ENCODE peak calls at places on chromosomes 5 and 9, in five cellular contexts. One of them, this sample, is unnamed.

GRCh38 chr5:137376127-137376526 is 123.0 kb downstream of the SPOCK1 start:
- DNase-seq in upper lobe of left lung: peak
- DNase-seq in neuronal stem cell: no peak
- DNase-seq in CD8-positive, alpha-beta memory T cell: no peak
- DNase-seq in mammary epithelial cell: no peak
- DNase-seq in this sample: no peak

GRCh38 chr5:143593723-143594122 is 190.2 kb upstream of the NR3C1 start:
- DNase-seq in upper lobe of left lung: no peak
- DNase-seq in neuronal stem cell: no peak
- DNase-seq in CD8-positive, alpha-beta memory T cell: no peak
- DNase-seq in mammary epithelial cell: no peak
- DNase-seq in this sample: no peak

GRCh38 chr9:121169094-121169601 is 32.5 kb downstream of the RAB14 start:
- DNase-seq in upper lobe of left lung: peak
- DNase-seq in neuronal stem cell: no peak
- DNase-seq in CD8-positive, alpha-beta memory T cell: no peak
- DNase-seq in mammary epithelial cell: no peak
- DNase-seq in this sample: peak

GRCh38 chr5:1505506-1506241 is 18.1 kb downstream of the LPCAT1 start:
- DNase-seq in upper lobe of left lung: no peak
- DNase-seq in neuronal stem cell: no peak
- DNase-seq in CD8-positive, alpha-beta memory T cell: peak
- DNase-seq in mammary epithelial cell: no peak
- DNase-seq in this sample: no peak

GRCh38 chr9:127835930-127836586 is 18.4 kb downstream of the ENG start:
- DNase-seq in upper lobe of left lung: peak
- DNase-seq in neuronal stem cell: no peak
- DNase-seq in CD8-positive, alpha-beta memory T cell: no peak
- DNase-seq in mammary epithelial cell: no peak
- DNase-seq in this sample: peak

GRCh38 chr5:177194278-177194677 is 60.7 kb downstream of the NSD1 start:
- DNase-seq in upper lobe of left lung: no peak
- DNase-seq in neuronal stem cell: no peak
- DNase-seq in CD8-positive, alpha-beta memory T cell: no peak
- DNase-seq in mammary epithelial cell: peak
- DNase-seq in this sample: peak

GRCh38 chr5:141634162-141634561 is 2.5 kb downstream of the HDAC3 start:
- DNase-seq in upper lobe of left lung: no peak
- DNase-seq in neuronal stem cell: no peak
- DNase-seq in CD8-positive, alpha-beta memory T cell: no peak
- DNase-seq in mammary epithelial cell: no peak
- DNase-seq in this sample: no peak

GRCh38 chr5:3893975-3894374 is 298.3 kb downstream of the IRX1 start:
- DNase-seq in upper lobe of left lung: no peak
- DNase-seq in neuronal stem cell: no peak
- DNase-seq in CD8-positive, alpha-beta memory T cell: no peak
- DNase-seq in mammary epithelial cell: no peak
- DNase-seq in this sample: no peak

GRCh38 chr9:106983346-106983745 is 120.4 kb downstream of the ZNF462 start:
- DNase-seq in upper lobe of left lung: no peak
- DNase-seq in neuronal stem cell: no peak
- DNase-seq in CD8-positive, alpha-beta memory T cell: no peak
- DNase-seq in mammary epithelial cell: no peak
- DNase-seq in this sample: no peak

GRCh38 chr9:127825319-127826051 is 22.8 kb downstream of the FPGS start:
- DNase-seq in upper lobe of left lung: peak
- DNase-seq in neuronal stem cell: peak
- DNase-seq in CD8-positive, alpha-beta memory T cell: no peak
- DNase-seq in mammary epithelial cell: no peak
- DNase-seq in this sample: no peak

GRCh38 chr5:73482383-73483193 is 15.7 kb upstream of the BTF3 start:
- DNase-seq in upper lobe of left lung: no peak
- DNase-seq in neuronal stem cell: no peak
- DNase-seq in CD8-positive, alpha-beta memory T cell: no peak
- DNase-seq in mammary epithelial cell: no peak
- DNase-seq in this sample: peak

GRCh38 chr5:170540276-170540675 is 36.5 kb downstream of the KCNIP1 start:
- DNase-seq in upper lobe of left lung: no peak
- DNase-seq in neuronal stem cell: no peak
- DNase-seq in CD8-positive, alpha-beta memory T cell: no peak
- DNase-seq in mammary epithelial cell: no peak
- DNase-seq in this sample: no peak

GRCh38 chr5:140148508-140148907 is 22.8 kb downstream of the IGIP start:
- DNase-seq in upper lobe of left lung: no peak
- DNase-seq in neuronal stem cell: no peak
- DNase-seq in CD8-positive, alpha-beta memory T cell: no peak
- DNase-seq in mammary epithelial cell: no peak
- DNase-seq in this sample: peak

GRCh38 chr5:132746592-132747063 is 598 bp upstream of the CCNI2 start:
- DNase-seq in upper lobe of left lung: peak
- DNase-seq in neuronal stem cell: no peak
- DNase-seq in CD8-positive, alpha-beta memory T cell: no peak
- DNase-seq in mammary epithelial cell: no peak
- DNase-seq in this sample: peak

DNA sequence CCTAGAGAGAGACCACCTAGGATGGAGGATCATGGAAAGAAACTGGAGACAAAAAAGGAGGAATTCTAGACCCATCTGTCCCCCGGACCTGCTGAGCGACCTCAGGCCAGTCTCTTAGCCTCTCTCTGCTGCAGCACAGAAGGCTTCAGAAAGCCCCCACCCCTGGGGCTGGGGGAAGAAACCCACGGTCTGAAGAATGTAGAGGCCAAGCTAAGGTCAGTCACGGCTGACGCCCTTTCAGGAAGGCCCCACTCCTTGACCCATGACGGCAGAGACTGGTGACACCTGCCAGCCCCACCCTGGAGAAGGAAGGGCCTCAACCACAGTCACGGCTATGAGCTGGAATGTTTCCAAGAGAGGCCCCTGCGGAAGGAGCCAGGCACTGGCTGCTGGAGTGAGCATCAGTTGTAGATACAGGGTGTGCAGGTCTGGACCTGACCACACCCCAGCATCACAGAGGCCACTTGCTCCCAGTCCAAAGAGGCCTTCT is 120.5 kb upstream of the BOD1 start:
- DNase-seq in upper lobe of left lung: no peak
- DNase-seq in neuronal stem cell: no peak
- DNase-seq in CD8-positive, alpha-beta memory T cell: no peak
- DNase-seq in mammary epithelial cell: no peak
- DNase-seq in this sample: no peak
- H3K27ac ChIP-seq in upper lobe of left lung: no peak
- H3K27ac ChIP-seq in neuronal stem cell: no peak
- H3K27ac ChIP-seq in CD8-positive, alpha-beta memory T cell: no peak
- H3K27ac ChIP-seq in mammary epithelial cell: no peak
- H3K27ac ChIP-seq in this sample: no peak

DNA sequence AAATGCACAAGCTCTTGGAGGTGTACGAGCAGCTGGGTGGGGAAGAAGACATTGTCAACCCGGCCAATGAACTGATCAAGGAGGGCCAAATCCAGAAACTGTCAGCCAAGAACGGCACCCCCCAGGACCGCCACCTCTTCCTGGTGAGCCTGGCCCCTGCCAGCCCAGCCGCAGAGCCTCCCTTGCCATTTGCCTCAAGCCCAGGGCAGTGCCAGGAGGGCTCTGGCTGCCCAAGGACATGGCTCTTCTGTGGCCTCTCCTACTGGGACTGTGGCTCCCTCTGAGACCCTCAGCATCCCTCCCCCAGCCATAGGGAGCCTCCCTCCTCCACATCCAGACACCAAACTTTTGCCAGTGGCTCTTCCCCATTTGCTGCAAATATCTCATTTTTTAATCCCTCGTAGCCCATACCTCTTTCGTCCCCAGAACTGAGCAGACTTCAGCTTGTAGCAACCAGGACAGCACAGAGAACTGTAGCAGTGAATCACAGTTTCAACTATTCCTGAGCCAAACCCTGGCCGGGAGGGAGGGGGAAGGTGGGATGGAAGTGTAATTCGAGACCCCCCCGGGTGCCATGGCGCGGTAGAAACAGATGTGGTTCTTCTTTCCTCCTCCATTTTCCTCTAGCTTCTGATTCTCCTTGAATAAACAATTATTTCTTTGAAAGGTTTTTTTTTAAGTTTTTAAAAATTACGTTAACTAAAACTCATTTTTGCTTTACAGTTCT is 44.5 kb upstream of the SUSD3 start:
- DNase-seq in upper lobe of left lung: peak
- DNase-seq in neuronal stem cell: no peak
- DNase-seq in CD8-positive, alpha-beta memory T cell: no peak
- DNase-seq in mammary epithelial cell: no peak
- DNase-seq in this sample: no peak
- H3K27ac ChIP-seq in upper lobe of left lung: no peak
- H3K27ac ChIP-seq in neuronal stem cell: no peak
- H3K27ac ChIP-seq in CD8-positive, alpha-beta memory T cell: no peak
- H3K27ac ChIP-seq in mammary epithelial cell: no peak
- H3K27ac ChIP-seq in this sample: no peak

GRCh38 chr5:172107606-172108005 is 80.4 kb downstream of the STK10 start:
- DNase-seq in upper lobe of left lung: no peak
- DNase-seq in neuronal stem cell: no peak
- DNase-seq in CD8-positive, alpha-beta memory T cell: no peak
- DNase-seq in mammary epithelial cell: peak
- DNase-seq in this sample: peak
- H3K27ac ChIP-seq in upper lobe of left lung: no peak
- H3K27ac ChIP-seq in neuronal stem cell: no peak
- H3K27ac ChIP-seq in CD8-positive, alpha-beta memory T cell: no peak
- H3K27ac ChIP-seq in mammary epithelial cell: peak
- H3K27ac ChIP-seq in this sample: peak

GRCh38 chr5:9774472-9775079 is 144.4 kb upstream of the TAS2R1 start:
- DNase-seq in upper lobe of left lung: no peak
- DNase-seq in neuronal stem cell: no peak
- DNase-seq in CD8-positive, alpha-beta memory T cell: no peak
- DNase-seq in mammary epithelial cell: peak
- DNase-seq in this sample: peak
- H3K27ac ChIP-seq in upper lobe of left lung: no peak
- H3K27ac ChIP-seq in neuronal stem cell: no peak
- H3K27ac ChIP-seq in CD8-positive, alpha-beta memory T cell: no peak
- H3K27ac ChIP-seq in mammary epithelial cell: no peak
- H3K27ac ChIP-seq in this sample: peak

GRCh38 chr9:81037889-81038288 is 651.5 kb downstream of the TLE1 start:
- DNase-seq in upper lobe of left lung: no peak
- DNase-seq in neuronal stem cell: no peak
- DNase-seq in CD8-positive, alpha-beta memory T cell: no peak
- DNase-seq in mammary epithelial cell: no peak
- DNase-seq in this sample: no peak

GRCh38 chr9:81032030-81032572 is 657.2 kb downstream of the TLE1 start:
- DNase-seq in upper lobe of left lung: no peak
- DNase-seq in neuronal stem cell: no peak
- DNase-seq in CD8-positive, alpha-beta memory T cell: no peak
- DNase-seq in mammary epithelial cell: peak
- DNase-seq in this sample: peak

GRCh38 chr9:81032831-81033230 is 656.5 kb downstream of the TLE1 start:
- DNase-seq in upper lobe of left lung: no peak
- DNase-seq in neuronal stem cell: no peak
- DNase-seq in CD8-positive, alpha-beta memory T cell: no peak
- DNase-seq in mammary epithelial cell: peak
- DNase-seq in this sample: peak

GRCh38 chr9:81035601-81036000 is 653.7 kb downstream of the TLE1 start:
- DNase-seq in upper lobe of left lung: no peak
- DNase-seq in neuronal stem cell: no peak
- DNase-seq in CD8-positive, alpha-beta memory T cell: no peak
- DNase-seq in mammary epithelial cell: no peak
- DNase-seq in this sample: no peak

DNA sequence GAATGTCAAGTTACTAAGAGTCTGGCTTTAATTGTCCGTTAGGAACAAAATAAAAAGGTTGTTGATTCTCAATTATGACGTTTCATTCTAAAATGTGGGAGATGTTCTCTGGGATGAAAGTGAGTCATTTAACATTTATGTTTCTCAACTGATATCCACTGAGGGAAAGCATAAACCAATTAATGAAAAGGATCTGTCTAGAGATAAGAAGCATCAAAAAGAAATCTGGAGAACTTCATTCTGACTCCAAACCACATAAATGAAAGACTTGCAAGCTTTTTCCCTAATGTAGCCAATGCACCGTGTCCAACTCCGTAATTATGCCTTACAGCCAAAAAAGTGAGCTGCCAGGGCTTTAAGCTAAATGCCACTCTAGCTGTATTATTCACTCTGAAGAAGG is 654.2 kb downstream of the TLE1 start:
- DNase-seq in upper lobe of left lung: no peak
- DNase-seq in neuronal stem cell: no peak
- DNase-seq in CD8-positive, alpha-beta memory T cell: no peak
- DNase-seq in mammary epithelial cell: peak
- DNase-seq in this sample: no peak
- H3K27ac ChIP-seq in upper lobe of left lung: no peak
- H3K27ac ChIP-seq in neuronal stem cell: no peak
- H3K27ac ChIP-seq in CD8-positive, alpha-beta memory T cell: no peak
- H3K27ac ChIP-seq in mammary epithelial cell: no peak
- H3K27ac ChIP-seq in this sample: no peak

This sample was measured in brain microvascular endothelial cell.